ENCODE peak calls at places on chromosomes 11 and 22, in four cellular contexts. F is A549, B is K562, C is GM23338. A is an unnamed sample.

GRCh38 chr22:50577987-50578775 is at the start of gene CPT1B:
- DNase-seq in F (no peak), B (no peak), C (peak), A (no peak)

GRCh38 chr11:35303596-35304392 is 115.6 kb downstream of the SLC1A2 start:
- DNase-seq in F (peak), B (no peak), C (no peak), A (no peak)

GRCh38 chr11:78370406-78371172 is 47.0 kb downstream of the GAB2 start:
- DNase-seq in F (no peak), B (no peak), C (no peak), A (no peak)

GRCh38 chr11:134479206-134479955 is 67.3 kb upstream of the B3GAT1 start:
- DNase-seq in F (no peak), B (no peak), C (no peak), A (no peak)

GRCh38 chr11:82994615-82995014 is 77.1 kb downstream of the RAB30 start:
- DNase-seq in F (no peak), B (no peak), C (no peak), A (no peak)

GRCh38 chr11:112697779-112698178 is 263.4 kb upstream of the NCAM1 start:
- DNase-seq in F (no peak), B (no peak), C (no peak), A (no peak)

GRCh38 chr11:76668362-76669155 is 2.0 kb downstream of the LRRC32 start:
- DNase-seq in F (no peak), B (no peak), C (no peak), A (no peak)

GRCh38 chr11:64025205-64025604 is 10.5 kb upstream of the FLRT1 start:
- DNase-seq in F (no peak), B (no peak), C (peak), A (no peak)

GRCh38 chr22:38260760-38261477 is 11.9 kb downstream of the TMEM184B start:
- DNase-seq in F (no peak), B (no peak), C (no peak), A (no peak)

GRCh38 chr22:41498322-41498721 is 29.4 kb downstream of the ACO2 start:
- DNase-seq in F (no peak), B (no peak), C (no peak), A (no peak)

GRCh38 chr11:114147389-114148382 is 88.2 kb downstream of the ZBTB16 start:
- DNase-seq in F (no peak), B (peak), C (no peak), A (no peak)

GRCh38 chr11:848988-849824 is 6.6 kb downstream of the TSPAN4 start:
- DNase-seq in F (no peak), B (no peak), C (peak), A (no peak)

GRCh38 chr22:30265131-30265720 is 1.4 kb downstream of the OSM start:
- DNase-seq in F (no peak), B (no peak), C (no peak), A (no peak)

GRCh38 chr11:1763336-1763795 is 361 bp downstream of the CTSD start:
- DNase-seq in F (no peak), B (no peak), C (no peak), A (no peak)

GRCh38 chr11:134529212-134530096 is 117.4 kb upstream of the B3GAT1 start:
- DNase-seq in F (no peak), B (no peak), C (no peak), A (no peak)

GRCh38 chr11:59710136-59710847 is 3.4 kb downstream of the OR10V1 start:
- DNase-seq in F (no peak), B (peak), C (no peak), A (no peak)

GRCh38 chr11:116640641-116641402 is 132.0 kb downstream of the BUD13 start:
- DNase-seq in F (no peak), B (no peak), C (no peak), A (no peak)

GRCh38 chr11:120120805-120121335 is 17.0 kb downstream of the TRIM29 start:
- DNase-seq in F (no peak), B (no peak), C (no peak), A (no peak)

GRCh38 chr11:64951529-64951928 is 15.8 kb upstream of the GPHA2 start:
- DNase-seq in F (no peak), B (no peak), C (no peak), A (no peak)

GRCh38 chr11:99142237-99142636 is 121.5 kb downstream of the CNTN5 start:
- DNase-seq in F (no peak), B (no peak), C (no peak), A (no peak)

GRCh38 chr11:107712342-107712741 is 486 bp upstream of the SLN start:
- DNase-seq in F (no peak), B (no peak), C (no peak), A (no peak)

GRCh38 chr22:46064966-46065666 is 85.2 kb upstream of the PPARA start:
- DNase-seq in F (no peak), B (no peak), C (no peak), A (no peak)

GRCh38 chr22:42966389-42966998 is 48.5 kb downstream of the PACSIN2 start:
- DNase-seq in F (no peak), B (no peak), C (no peak), A (no peak)

GRCh38 chr22:36925388-36926290 is 12.2 kb downstream of the CSF2RB start:
- DNase-seq in F (no peak), B (no peak), C (no peak), A (no peak)

GRCh38 chr11:44310456-44311272 is 725 bp upstream of the ALX4 start:
- DNase-seq in F (no peak), B (no peak), C (peak), A (no peak)

GRCh38 chr11:47259178-47259977 is 1.6 kb downstream of the NR1H3 start:
- DNase-seq in F (peak), B (peak), C (peak), A (no peak)

GRCh38 chr11:15624701-15625100 is 510.0 kb downstream of the INSC start:
- DNase-seq in F (no peak), B (no peak), C (no peak), A (no peak)

GRCh38 chr11:130634981-130635473 is 186.6 kb downstream of the ADAMTS15 start:
- DNase-seq in F (peak), B (no peak), C (no peak), A (no peak)

GRCh38 chr11:2204361-2205213 is 33.0 kb upstream of the TH start:
- DNase-seq in F (no peak), B (no peak), C (no peak), A (no peak)

GRCh38 chr11:34620202-34620601 is 691 bp upstream of the EHF start:
- DNase-seq in F (no peak), B (no peak), C (no peak), A (no peak)

GRCh38 chr11:441043-441417 is 781 bp downstream of the ANO9 start:
- DNase-seq in F (no peak), B (no peak), C (no peak), A (no peak)

GRCh38 chr22:25542231-25542630 is 22.2 kb upstream of the GRK3 start:
- DNase-seq in F (no peak), B (no peak), C (no peak), A (no peak)

GRCh38 chr11:4522339-4522738 is 22.7 kb upstream of the OR52M1 start:
- DNase-seq in F (no peak), B (no peak), C (no peak), A (no peak)

GRCh38 chr11:70490208-70490607 is 91.9 kb downstream of the CTTN start:
- DNase-seq in F (no peak), B (no peak), C (no peak), A (no peak)

GRCh38 chr11:45904309-45904915 is 2.7 kb downstream of the FREY1 start:
- DNase-seq in F (no peak), B (peak), C (no peak), A (no peak)

GRCh38 chr11:45906965-45907591 is at the start of gene FREY1:
- DNase-seq in F (no peak), B (no peak), C (no peak), A (no peak)

GRCh38 chr11:45902452-45903380 is 4.4 kb downstream of the FREY1 start:
- DNase-seq in F (no peak), B (no peak), C (no peak), A (no peak)

GRCh38 chr11:45906096-45906682 is 882 bp downstream of the FREY1 start:
- DNase-seq in F (no peak), B (peak), C (no peak), A (no peak)

DNA sequence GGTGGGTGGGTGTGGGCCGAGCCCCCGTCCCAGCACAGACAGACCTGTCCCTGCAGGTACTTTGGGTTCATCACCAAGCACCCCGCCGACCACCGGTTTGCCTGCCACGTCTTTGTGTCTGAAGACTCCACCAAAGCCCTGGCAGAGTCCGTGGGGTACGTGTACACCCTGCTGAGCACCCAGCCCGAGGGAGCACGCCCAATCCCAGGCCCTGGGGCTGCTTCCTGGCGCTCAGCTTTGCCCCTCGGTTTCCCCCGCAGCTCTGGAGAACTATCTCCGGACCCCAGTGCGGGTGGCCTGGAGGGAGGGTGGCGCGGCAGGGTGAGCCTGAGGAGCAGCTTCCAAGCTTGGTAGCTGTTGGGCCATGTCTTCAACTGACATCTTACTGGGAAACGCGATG is 2.0 kb downstream of the FREY1 start:
- DNase-seq in F (no peak), B (no peak), C (no peak), A (no peak)
- TF ChIP-seq JUNB in F (no peak), B (no peak), C (no peak), A (no peak)

DNA sequence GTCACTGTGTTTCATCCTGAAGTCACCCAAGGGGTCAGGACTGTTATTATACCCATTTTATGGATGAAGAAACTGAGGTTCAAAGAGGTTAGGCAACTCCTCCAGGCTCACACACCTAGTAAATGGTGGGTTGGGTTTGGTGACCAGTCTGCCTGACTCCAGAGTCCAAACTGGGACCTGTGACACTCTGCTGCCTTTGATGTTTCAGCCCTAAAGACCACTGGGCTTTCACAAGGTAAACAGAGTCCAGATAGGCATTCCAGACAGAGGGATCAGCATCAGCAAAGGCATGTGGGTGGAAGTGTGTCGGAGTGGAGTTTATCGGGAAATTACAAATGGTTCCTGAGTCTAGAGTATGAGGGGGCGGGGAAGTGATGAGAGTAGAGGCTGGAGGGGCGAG is 38.5 kb downstream of the MICAL2 start:
- DNase-seq in F (no peak), B (no peak), C (no peak), A (no peak)
- TF ChIP-seq JUNB in F (no peak), B (no peak), C (no peak), A (no peak)

GRCh38 chr11:104968856-104969776 is 742 bp upstream of the CASP4 start:
- DNase-seq in F (no peak), B (no peak), C (peak), A (no peak)
- TF ChIP-seq JUNB in F (no peak), B (no peak), C (no peak), A (no peak)

GRCh38 chr11:62850911-62851806 is 11.8 kb upstream of the WDR74 start:
- DNase-seq in F (peak), B (peak), C (peak), A (no peak)
- TF ChIP-seq JUNB in F (no peak), B (no peak), C (no peak), A (no peak)

GRCh38 chr22:47551438-47551788 is 789.0 kb downstream of the TBC1D22A start:
- DNase-seq in F (no peak), B (no peak), C (no peak), A (no peak)

GRCh38 chr22:47552541-47553205 is 790.2 kb downstream of the TBC1D22A start:
- DNase-seq in F (no peak), B (no peak), C (no peak), A (no peak)

GRCh38 chr22:47553436-47553835 is 791.0 kb downstream of the TBC1D22A start:
- DNase-seq in F (no peak), B (no peak), C (no peak), A (no peak)

GRCh38 chr22:47550524-47551437 is 788.3 kb downstream of the TBC1D22A start:
- DNase-seq in F (no peak), B (no peak), C (no peak), A (no peak)

GRCh38 chr22:47552024-47552423 is 789.6 kb downstream of the TBC1D22A start:
- DNase-seq in F (no peak), B (no peak), C (no peak), A (no peak)
- TF ChIP-seq JUNB in F (no peak), B (no peak), C (no peak), A (no peak)

DNA sequence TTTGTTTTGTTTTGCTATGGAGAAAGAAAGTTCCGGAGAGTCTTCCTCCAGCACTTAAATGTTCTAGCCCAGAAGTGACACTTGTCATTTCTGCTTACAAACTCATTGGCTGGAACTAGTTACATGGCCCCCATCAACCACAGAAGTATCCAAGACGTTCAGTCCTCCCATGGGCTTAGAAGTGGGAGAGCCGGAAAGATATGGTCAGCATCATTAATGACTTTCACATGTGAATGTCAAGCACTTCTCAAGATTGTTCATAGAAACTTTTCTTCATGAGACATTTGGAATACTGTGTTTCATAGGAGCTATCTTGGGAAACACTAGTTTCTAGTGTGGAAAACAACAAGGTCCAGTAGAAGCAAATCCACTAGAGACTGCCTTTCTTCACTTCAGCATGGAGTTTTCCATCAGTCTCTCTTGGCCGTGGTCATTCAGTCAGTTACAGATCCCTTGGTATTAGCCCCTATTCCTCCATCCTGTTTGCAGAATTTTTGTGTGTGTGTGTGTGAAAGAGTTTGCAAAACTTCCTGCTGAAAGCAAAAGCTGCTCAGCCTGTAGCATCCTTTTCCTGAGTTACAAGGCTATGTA is 160.9 kb downstream of the C11orf91 start:
- DNase-seq in F (no peak), B (no peak), C (no peak), A (no peak)
- TF ChIP-seq JUNB in F (no peak), B (no peak), C (no peak), A (no peak)

A was measured in GM12878.